ENCODE peak calls at places on chromosomes 11 and 22, in five cellular contexts. One of them, this sample, is unnamed.

GRCh38 chr11:80958414-80958813 is 1517.6 kb upstream of the TENM4 start:
- DNase-seq in MM.1S: no peak
- DNase-seq in neural progenitor cell: no peak
- DNase-seq in SK-N-SH: no peak
- DNase-seq in hepatocyte: no peak
- DNase-seq in this sample: no peak

GRCh38 chr11:36945384-36945783 is 347.3 kb upstream of the RAG2 start:
- DNase-seq in MM.1S: no peak
- DNase-seq in neural progenitor cell: no peak
- DNase-seq in SK-N-SH: peak
- DNase-seq in hepatocyte: peak
- DNase-seq in this sample: no peak

GRCh38 chr22:24357547-24357946 is 69.9 kb upstream of the ADORA2A start:
- DNase-seq in hepatocyte: no peak
- DNase-seq in neural progenitor cell: peak
- DNase-seq in MM.1S: no peak
- DNase-seq in SK-N-SH: no peak
- DNase-seq in this sample: no peak

GRCh38 chr11:61256710-61257482 is 15.9 kb downstream of the PGA5 start:
- DNase-seq in hepatocyte: no peak
- DNase-seq in MM.1S: no peak
- DNase-seq in neural progenitor cell: no peak
- DNase-seq in SK-N-SH: no peak
- DNase-seq in this sample: no peak

GRCh38 chr11:17985517-17985916 is 27.3 kb downstream of the SERGEF start:
- DNase-seq in hepatocyte: peak
- DNase-seq in SK-N-SH: no peak
- DNase-seq in neural progenitor cell: no peak
- DNase-seq in MM.1S: no peak
- DNase-seq in this sample: peak

GRCh38 chr11:62148271-62148980 is 24.6 kb downstream of the INCENP start:
- DNase-seq in hepatocyte: no peak
- DNase-seq in MM.1S: no peak
- DNase-seq in neural progenitor cell: no peak
- DNase-seq in SK-N-SH: no peak
- DNase-seq in this sample: no peak

GRCh38 chr11:94310191-94310875 is 6.0 kb downstream of the IZUMO1R start:
- DNase-seq in hepatocyte: no peak
- DNase-seq in SK-N-SH: no peak
- DNase-seq in neural progenitor cell: no peak
- DNase-seq in MM.1S: no peak
- DNase-seq in this sample: no peak

GRCh38 chr11:13030857-13031256 is 21.7 kb downstream of the RASSF10 start:
- DNase-seq in SK-N-SH: peak
- DNase-seq in hepatocyte: peak
- DNase-seq in neural progenitor cell: no peak
- DNase-seq in MM.1S: no peak
- DNase-seq in this sample: no peak

GRCh38 chr11:106724293-106724892 is 293.9 kb downstream of the GUCY1A2 start:
- DNase-seq in neural progenitor cell: no peak
- DNase-seq in SK-N-SH: no peak
- DNase-seq in hepatocyte: no peak
- DNase-seq in MM.1S: no peak
- DNase-seq in this sample: no peak

GRCh38 chr11:35151241-35151640 is 12.3 kb downstream of the CD44 start:
- DNase-seq in hepatocyte: no peak
- DNase-seq in SK-N-SH: no peak
- DNase-seq in MM.1S: no peak
- DNase-seq in neural progenitor cell: no peak
- DNase-seq in this sample: no peak

GRCh38 chr11:93858376-93858775 is 8.0 kb upstream of the VSTM5 start:
- DNase-seq in hepatocyte: no peak
- DNase-seq in SK-N-SH: no peak
- DNase-seq in neural progenitor cell: no peak
- DNase-seq in MM.1S: no peak
- DNase-seq in this sample: no peak

GRCh38 chr22:42069801-42070516 is 653 bp downstream of the NAGA start:
- DNase-seq in SK-N-SH: no peak
- DNase-seq in MM.1S: no peak
- DNase-seq in neural progenitor cell: no peak
- DNase-seq in hepatocyte: no peak
- DNase-seq in this sample: no peak

GRCh38 chr11:65003282-65003681 is 6.5 kb upstream of the BATF2 start:
- DNase-seq in hepatocyte: no peak
- DNase-seq in neural progenitor cell: peak
- DNase-seq in MM.1S: no peak
- DNase-seq in SK-N-SH: no peak
- DNase-seq in this sample: no peak

GRCh38 chr11:86719781-86720463 is 47.5 kb upstream of the ME3 start:
- DNase-seq in neural progenitor cell: no peak
- DNase-seq in SK-N-SH: no peak
- DNase-seq in MM.1S: no peak
- DNase-seq in hepatocyte: no peak
- DNase-seq in this sample: no peak

GRCh38 chr11:126748097-126748756 is 252.3 kb downstream of the KIRREL3 start:
- DNase-seq in neural progenitor cell: no peak
- DNase-seq in MM.1S: no peak
- DNase-seq in hepatocyte: no peak
- DNase-seq in SK-N-SH: no peak
- DNase-seq in this sample: no peak

GRCh38 chr11:108009497-108010360 is 1.0 kb downstream of the CUL5 start:
- DNase-seq in SK-N-SH: peak
- DNase-seq in hepatocyte: peak
- DNase-seq in neural progenitor cell: peak
- DNase-seq in MM.1S: no peak
- DNase-seq in this sample: no peak

GRCh38 chr11:60964801-60965200 is 6.7 kb upstream of the CD6 start:
- DNase-seq in hepatocyte: no peak
- DNase-seq in MM.1S: no peak
- DNase-seq in neural progenitor cell: no peak
- DNase-seq in SK-N-SH: no peak
- DNase-seq in this sample: no peak

GRCh38 chr11:75383246-75383645 is 16.1 kb upstream of the RPS3 start:
- DNase-seq in neural progenitor cell: no peak
- DNase-seq in hepatocyte: no peak
- DNase-seq in MM.1S: no peak
- DNase-seq in SK-N-SH: no peak
- DNase-seq in this sample: no peak

GRCh38 chr22:27307545-27308279 is 493.8 kb downstream of the MN1 start:
- DNase-seq in neural progenitor cell: no peak
- DNase-seq in SK-N-SH: no peak
- DNase-seq in hepatocyte: no peak
- DNase-seq in MM.1S: no peak
- DNase-seq in this sample: no peak

GRCh38 chr11:65298131-65298535 is 16.5 kb upstream of the CDC42EP2 start:
- DNase-seq in neural progenitor cell: no peak
- DNase-seq in MM.1S: no peak
- DNase-seq in hepatocyte: no peak
- DNase-seq in SK-N-SH: no peak
- DNase-seq in this sample: no peak

GRCh38 chr11:98194611-98195010 is 826.1 kb upstream of the CNTN5 start:
- DNase-seq in SK-N-SH: no peak
- DNase-seq in neural progenitor cell: no peak
- DNase-seq in MM.1S: no peak
- DNase-seq in hepatocyte: no peak
- DNase-seq in this sample: no peak

GRCh38 chr22:42743501-42743991 is 22.9 kb upstream of the A4GALT start:
- DNase-seq in MM.1S: no peak
- DNase-seq in SK-N-SH: no peak
- DNase-seq in neural progenitor cell: peak
- DNase-seq in hepatocyte: peak
- DNase-seq in this sample: no peak

GRCh38 chr22:27089303-27089702 is 431.9 kb downstream of the MIAT start:
- DNase-seq in neural progenitor cell: no peak
- DNase-seq in MM.1S: no peak
- DNase-seq in SK-N-SH: peak
- DNase-seq in hepatocyte: no peak
- DNase-seq in this sample: no peak

GRCh38 chr11:121341609-121342008 is 49.0 kb downstream of the SC5D start:
- DNase-seq in neural progenitor cell: no peak
- DNase-seq in MM.1S: no peak
- DNase-seq in hepatocyte: no peak
- DNase-seq in SK-N-SH: no peak
- DNase-seq in this sample: no peak

GRCh38 chr11:49995559-49995958 is 13.2 kb upstream of the OR4C12 start:
- DNase-seq in neural progenitor cell: peak
- DNase-seq in hepatocyte: peak
- DNase-seq in SK-N-SH: peak
- DNase-seq in MM.1S: peak
- DNase-seq in this sample: peak

GRCh38 chr11:78363018-78363619 is 54.5 kb downstream of the GAB2 start:
- DNase-seq in neural progenitor cell: no peak
- DNase-seq in hepatocyte: no peak
- DNase-seq in MM.1S: no peak
- DNase-seq in SK-N-SH: no peak
- DNase-seq in this sample: no peak

GRCh38 chr11:1888347-1888753 is 3.3 kb downstream of the PRR33 start:
- DNase-seq in neural progenitor cell: no peak
- DNase-seq in hepatocyte: no peak
- DNase-seq in SK-N-SH: peak
- DNase-seq in MM.1S: no peak
- DNase-seq in this sample: no peak
- TF ChIP-seq EZH2phosphoT487 in neural progenitor cell: no peak
- TF ChIP-seq EZH2phosphoT487 in hepatocyte: no peak
- TF ChIP-seq EZH2phosphoT487 in SK-N-SH: no peak
- TF ChIP-seq EZH2phosphoT487 in MM.1S: no peak
- TF ChIP-seq EZH2phosphoT487 in this sample: no peak

GRCh38 chr11:59224419-59224928 is 11.7 kb upstream of the MPEG1 start:
- DNase-seq in MM.1S: no peak
- DNase-seq in hepatocyte: no peak
- DNase-seq in SK-N-SH: no peak
- DNase-seq in neural progenitor cell: no peak
- DNase-seq in this sample: no peak
- TF ChIP-seq EZH2phosphoT487 in MM.1S: no peak
- TF ChIP-seq EZH2phosphoT487 in hepatocyte: no peak
- TF ChIP-seq EZH2phosphoT487 in SK-N-SH: no peak
- TF ChIP-seq EZH2phosphoT487 in neural progenitor cell: no peak
- TF ChIP-seq EZH2phosphoT487 in this sample: no peak

DNA sequence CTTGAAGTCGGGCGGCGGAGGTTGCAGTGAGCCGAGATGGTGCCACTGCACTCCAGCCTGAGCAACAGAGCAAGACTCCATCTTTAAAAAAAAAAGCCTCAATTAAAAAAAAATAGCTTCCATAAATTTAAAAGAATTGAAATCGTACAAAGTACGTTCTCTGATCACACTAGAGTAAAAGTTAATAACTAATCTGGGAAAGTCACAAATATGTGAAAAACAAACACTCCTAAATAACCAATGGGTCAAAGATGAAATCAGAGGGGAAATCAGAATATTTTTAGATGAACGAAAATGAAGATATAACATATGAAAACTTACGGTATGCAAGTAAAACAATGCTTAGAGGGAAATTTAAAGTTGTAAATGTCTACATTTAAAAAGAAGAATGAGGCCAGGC is 19.8 kb downstream of the NEFH start:
- DNase-seq in MM.1S: no peak
- DNase-seq in hepatocyte: no peak
- DNase-seq in neural progenitor cell: no peak
- DNase-seq in SK-N-SH: no peak
- DNase-seq in this sample: no peak
- TF ChIP-seq EZH2phosphoT487 in MM.1S: no peak
- TF ChIP-seq EZH2phosphoT487 in hepatocyte: no peak
- TF ChIP-seq EZH2phosphoT487 in neural progenitor cell: no peak
- TF ChIP-seq EZH2phosphoT487 in SK-N-SH: no peak
- TF ChIP-seq EZH2phosphoT487 in this sample: no peak

DNA sequence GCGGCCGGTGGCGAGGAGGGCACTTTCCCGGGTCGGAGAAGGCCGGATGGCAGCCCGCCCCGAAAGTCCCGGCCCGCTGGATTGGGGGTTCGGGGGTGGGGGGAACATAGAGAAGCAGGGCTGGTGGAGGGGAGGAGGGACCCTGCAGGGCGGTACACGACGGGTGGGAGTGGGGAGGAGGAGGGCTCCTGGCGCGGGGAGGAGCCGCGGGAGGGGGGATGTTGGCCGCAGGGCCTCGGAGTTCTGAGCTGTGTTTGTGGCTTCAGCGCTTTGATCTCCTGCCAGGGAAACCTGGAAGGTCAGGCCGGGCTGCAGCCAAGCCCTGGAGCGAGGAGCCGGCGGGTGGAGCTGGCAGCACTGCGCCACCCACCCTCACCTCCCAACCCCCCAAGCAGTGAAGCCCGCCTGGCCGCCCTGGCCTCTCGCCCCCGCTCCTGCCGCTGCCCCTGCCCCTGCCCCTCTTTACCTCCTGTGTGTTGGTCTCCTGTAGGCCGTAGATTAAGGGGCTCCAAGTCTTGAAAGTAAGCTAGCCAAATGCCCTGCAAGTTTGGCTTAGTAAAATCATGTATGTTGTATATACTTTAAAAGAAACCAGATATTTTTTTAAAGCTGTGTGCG is 30.9 kb downstream of the C22orf31 start:
- DNase-seq in MM.1S: no peak
- DNase-seq in neural progenitor cell: peak
- DNase-seq in hepatocyte: peak
- DNase-seq in SK-N-SH: peak
- DNase-seq in this sample: peak
- TF ChIP-seq EZH2phosphoT487 in MM.1S: no peak
- TF ChIP-seq EZH2phosphoT487 in neural progenitor cell: no peak
- TF ChIP-seq EZH2phosphoT487 in hepatocyte: no peak
- TF ChIP-seq EZH2phosphoT487 in SK-N-SH: no peak
- TF ChIP-seq EZH2phosphoT487 in this sample: no peak

DNA sequence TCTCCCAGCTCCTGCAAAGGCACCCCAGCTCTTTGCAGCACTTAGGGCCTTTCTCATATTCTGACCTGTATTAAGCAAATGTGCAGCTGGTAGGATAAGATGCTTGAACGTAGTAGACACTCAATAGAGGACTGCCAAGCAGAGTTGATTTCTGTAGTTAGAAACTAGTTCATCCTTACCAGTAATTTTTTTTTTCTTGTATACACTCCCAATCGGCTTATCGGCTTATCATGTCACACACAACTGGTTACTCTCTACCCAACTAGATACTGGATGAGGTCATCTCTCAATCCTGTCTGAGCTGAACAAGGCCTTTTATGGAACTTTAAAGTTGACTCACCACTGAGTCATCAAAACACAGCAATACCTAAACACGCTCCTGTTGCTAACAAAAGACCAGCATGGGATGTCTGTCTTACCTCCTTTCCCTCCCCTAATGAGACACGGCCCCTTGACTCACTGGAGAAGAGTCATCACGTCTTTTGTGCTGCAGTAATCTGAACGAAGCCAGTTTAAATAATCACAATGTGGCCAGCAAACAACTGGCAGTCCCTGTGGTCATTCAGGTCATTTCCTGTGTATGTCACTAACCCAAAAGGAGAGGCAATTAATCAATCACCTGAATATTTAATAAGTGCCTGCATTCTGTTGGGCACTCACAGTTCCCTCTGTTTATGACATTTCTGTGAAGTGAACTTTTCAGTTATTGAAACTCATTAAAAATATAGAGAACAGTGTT is 7.5 kb upstream of the WEE1 start:
- DNase-seq in MM.1S: peak
- DNase-seq in neural progenitor cell: peak
- DNase-seq in hepatocyte: peak
- DNase-seq in SK-N-SH: peak
- DNase-seq in this sample: peak
- TF ChIP-seq EZH2phosphoT487 in MM.1S: no peak
- TF ChIP-seq EZH2phosphoT487 in neural progenitor cell: no peak
- TF ChIP-seq EZH2phosphoT487 in hepatocyte: no peak
- TF ChIP-seq EZH2phosphoT487 in SK-N-SH: no peak
- TF ChIP-seq EZH2phosphoT487 in this sample: no peak

GRCh38 chr22:40423882-40424640 is 53.7 kb downstream of the SGSM3 start:
- DNase-seq in hepatocyte: no peak
- DNase-seq in SK-N-SH: no peak
- DNase-seq in neural progenitor cell: no peak
- DNase-seq in MM.1S: no peak
- DNase-seq in this sample: no peak
- TF ChIP-seq EZH2phosphoT487 in hepatocyte: no peak
- TF ChIP-seq EZH2phosphoT487 in SK-N-SH: no peak
- TF ChIP-seq EZH2phosphoT487 in neural progenitor cell: no peak
- TF ChIP-seq EZH2phosphoT487 in MM.1S: no peak
- TF ChIP-seq EZH2phosphoT487 in this sample: no peak

This sample was measured in HCT116.